ENCODE peak calls at places on chromosomes 3 and 15, in nine cellular contexts. One of them, this sample, is unnamed.

GRCh38 chr3:42504334-42505202 is 2.1 kb downstream of the VIPR1 start:
- DNase-seq in A549: no peak
- DNase-seq in SK-N-SH: no peak
- DNase-seq in sigmoid colon: peak
- DNase-seq in HepG2: no peak
- DNase-seq in upper lobe of left lung: peak
- DNase-seq in suprapubic skin: peak
- DNase-seq in K562: peak
- DNase-seq in GM12878: no peak
- DNase-seq in this sample: no peak

GRCh38 chr3:52558436-52558835 is 22.0 kb downstream of the UQCC5 start:
- DNase-seq in suprapubic skin: no peak
- DNase-seq in sigmoid colon: no peak
- DNase-seq in GM12878: no peak
- DNase-seq in HepG2: no peak
- DNase-seq in K562: no peak
- DNase-seq in A549: no peak
- DNase-seq in SK-N-SH: no peak
- DNase-seq in upper lobe of left lung: no peak
- DNase-seq in this sample: no peak

GRCh38 chr3:196281962-196282361 is 5.6 kb downstream of the PCYT1A start:
- DNase-seq in suprapubic skin: no peak
- DNase-seq in SK-N-SH: no peak
- DNase-seq in sigmoid colon: no peak
- DNase-seq in GM12878: no peak
- DNase-seq in upper lobe of left lung: no peak
- DNase-seq in HepG2: no peak
- DNase-seq in K562: no peak
- DNase-seq in A549: no peak
- DNase-seq in this sample: no peak

GRCh38 chr3:152376351-152377183 is 107.8 kb downstream of the MBNL1 start:
- DNase-seq in upper lobe of left lung: peak
- DNase-seq in A549: peak
- DNase-seq in GM12878: peak
- DNase-seq in sigmoid colon: no peak
- DNase-seq in suprapubic skin: no peak
- DNase-seq in SK-N-SH: no peak
- DNase-seq in HepG2: no peak
- DNase-seq in K562: peak
- DNase-seq in this sample: no peak

GRCh38 chr3:61715886-61716527 is 154.6 kb downstream of the PTPRG start:
- DNase-seq in suprapubic skin: no peak
- DNase-seq in A549: no peak
- DNase-seq in HepG2: no peak
- DNase-seq in SK-N-SH: no peak
- DNase-seq in K562: no peak
- DNase-seq in sigmoid colon: no peak
- DNase-seq in upper lobe of left lung: no peak
- DNase-seq in GM12878: no peak
- DNase-seq in this sample: no peak

GRCh38 chr3:171116802-171117395 is 90.4 kb upstream of the SLC2A2 start:
- DNase-seq in sigmoid colon: no peak
- DNase-seq in upper lobe of left lung: no peak
- DNase-seq in suprapubic skin: no peak
- DNase-seq in SK-N-SH: no peak
- DNase-seq in K562: no peak
- DNase-seq in HepG2: no peak
- DNase-seq in A549: no peak
- DNase-seq in GM12878: no peak
- DNase-seq in this sample: no peak

GRCh38 chr3:9098716-9099675 is 135.7 kb upstream of the RAD18 start:
- DNase-seq in SK-N-SH: peak
- DNase-seq in upper lobe of left lung: no peak
- DNase-seq in sigmoid colon: no peak
- DNase-seq in K562: no peak
- DNase-seq in A549: no peak
- DNase-seq in suprapubic skin: no peak
- DNase-seq in HepG2: no peak
- DNase-seq in GM12878: no peak
- DNase-seq in this sample: peak

GRCh38 chr3:197003461-197004385 is 25.9 kb downstream of the MELTF start:
- DNase-seq in suprapubic skin: no peak
- DNase-seq in GM12878: no peak
- DNase-seq in SK-N-SH: no peak
- DNase-seq in A549: no peak
- DNase-seq in HepG2: no peak
- DNase-seq in sigmoid colon: no peak
- DNase-seq in upper lobe of left lung: peak
- DNase-seq in K562: peak
- DNase-seq in this sample: peak

GRCh38 chr3:184540777-184541681 is 20.6 kb upstream of the EPHB3 start:
- DNase-seq in A549: peak
- DNase-seq in GM12878: no peak
- DNase-seq in SK-N-SH: no peak
- DNase-seq in suprapubic skin: peak
- DNase-seq in upper lobe of left lung: peak
- DNase-seq in sigmoid colon: peak
- DNase-seq in HepG2: peak
- DNase-seq in K562: peak
- DNase-seq in this sample: peak

GRCh38 chr15:36887214-36888017 is 212.9 kb downstream of the MEIS2 start:
- DNase-seq in HepG2: no peak
- DNase-seq in sigmoid colon: no peak
- DNase-seq in suprapubic skin: no peak
- DNase-seq in SK-N-SH: no peak
- DNase-seq in GM12878: no peak
- DNase-seq in upper lobe of left lung: no peak
- DNase-seq in A549: no peak
- DNase-seq in K562: peak
- DNase-seq in this sample: no peak

GRCh38 chr15:98651581-98652220 is 3.4 kb downstream of the IGF1R start:
- DNase-seq in GM12878: no peak
- DNase-seq in K562: no peak
- DNase-seq in HepG2: no peak
- DNase-seq in A549: peak
- DNase-seq in upper lobe of left lung: no peak
- DNase-seq in sigmoid colon: no peak
- DNase-seq in suprapubic skin: no peak
- DNase-seq in SK-N-SH: no peak
- DNase-seq in this sample: no peak

GRCh38 chr3:143736651-143737050 is 111.6 kb downstream of the SLC9A9 start:
- DNase-seq in A549: no peak
- DNase-seq in upper lobe of left lung: no peak
- DNase-seq in suprapubic skin: no peak
- DNase-seq in HepG2: no peak
- DNase-seq in SK-N-SH: no peak
- DNase-seq in GM12878: no peak
- DNase-seq in sigmoid colon: no peak
- DNase-seq in K562: no peak
- DNase-seq in this sample: no peak

GRCh38 chr3:134337071-134337482 is 37.2 kb downstream of the AMOTL2 start:
- DNase-seq in suprapubic skin: peak
- DNase-seq in sigmoid colon: no peak
- DNase-seq in HepG2: no peak
- DNase-seq in A549: no peak
- DNase-seq in SK-N-SH: no peak
- DNase-seq in GM12878: no peak
- DNase-seq in K562: no peak
- DNase-seq in upper lobe of left lung: peak
- DNase-seq in this sample: no peak

GRCh38 chr3:134338516-134339261 is 35.6 kb downstream of the AMOTL2 start:
- DNase-seq in upper lobe of left lung: no peak
- DNase-seq in sigmoid colon: no peak
- DNase-seq in K562: no peak
- DNase-seq in SK-N-SH: no peak
- DNase-seq in suprapubic skin: peak
- DNase-seq in GM12878: no peak
- DNase-seq in HepG2: no peak
- DNase-seq in A549: no peak
- DNase-seq in this sample: no peak

GRCh38 chr3:134338201-134338512 is 36.1 kb downstream of the AMOTL2 start:
- DNase-seq in suprapubic skin: no peak
- DNase-seq in K562: no peak
- DNase-seq in sigmoid colon: no peak
- DNase-seq in HepG2: no peak
- DNase-seq in GM12878: no peak
- DNase-seq in upper lobe of left lung: no peak
- DNase-seq in A549: no peak
- DNase-seq in SK-N-SH: no peak
- DNase-seq in this sample: no peak

GRCh38 chr3:134336587-134336986 is 37.7 kb downstream of the AMOTL2 start:
- DNase-seq in K562: no peak
- DNase-seq in upper lobe of left lung: peak
- DNase-seq in A549: no peak
- DNase-seq in suprapubic skin: peak
- DNase-seq in SK-N-SH: no peak
- DNase-seq in sigmoid colon: no peak
- DNase-seq in HepG2: no peak
- DNase-seq in GM12878: no peak
- DNase-seq in this sample: no peak

GRCh38 chr3:134337511-134338200 is 36.6 kb downstream of the AMOTL2 start:
- DNase-seq in A549: no peak
- DNase-seq in SK-N-SH: no peak
- DNase-seq in suprapubic skin: peak
- DNase-seq in HepG2: no peak
- DNase-seq in upper lobe of left lung: no peak
- DNase-seq in GM12878: no peak
- DNase-seq in K562: no peak
- DNase-seq in sigmoid colon: no peak
- DNase-seq in this sample: no peak
- TF ChIP-seq EP300 in A549: no peak
- TF ChIP-seq EP300 in SK-N-SH: no peak
- TF ChIP-seq EP300 in suprapubic skin: no peak
- TF ChIP-seq EP300 in HepG2: no peak
- TF ChIP-seq EP300 in upper lobe of left lung: no peak
- TF ChIP-seq EP300 in GM12878: no peak
- TF ChIP-seq EP300 in K562: no peak
- TF ChIP-seq EP300 in sigmoid colon: no peak
- TF ChIP-seq EP300 in this sample: no peak

DNA sequence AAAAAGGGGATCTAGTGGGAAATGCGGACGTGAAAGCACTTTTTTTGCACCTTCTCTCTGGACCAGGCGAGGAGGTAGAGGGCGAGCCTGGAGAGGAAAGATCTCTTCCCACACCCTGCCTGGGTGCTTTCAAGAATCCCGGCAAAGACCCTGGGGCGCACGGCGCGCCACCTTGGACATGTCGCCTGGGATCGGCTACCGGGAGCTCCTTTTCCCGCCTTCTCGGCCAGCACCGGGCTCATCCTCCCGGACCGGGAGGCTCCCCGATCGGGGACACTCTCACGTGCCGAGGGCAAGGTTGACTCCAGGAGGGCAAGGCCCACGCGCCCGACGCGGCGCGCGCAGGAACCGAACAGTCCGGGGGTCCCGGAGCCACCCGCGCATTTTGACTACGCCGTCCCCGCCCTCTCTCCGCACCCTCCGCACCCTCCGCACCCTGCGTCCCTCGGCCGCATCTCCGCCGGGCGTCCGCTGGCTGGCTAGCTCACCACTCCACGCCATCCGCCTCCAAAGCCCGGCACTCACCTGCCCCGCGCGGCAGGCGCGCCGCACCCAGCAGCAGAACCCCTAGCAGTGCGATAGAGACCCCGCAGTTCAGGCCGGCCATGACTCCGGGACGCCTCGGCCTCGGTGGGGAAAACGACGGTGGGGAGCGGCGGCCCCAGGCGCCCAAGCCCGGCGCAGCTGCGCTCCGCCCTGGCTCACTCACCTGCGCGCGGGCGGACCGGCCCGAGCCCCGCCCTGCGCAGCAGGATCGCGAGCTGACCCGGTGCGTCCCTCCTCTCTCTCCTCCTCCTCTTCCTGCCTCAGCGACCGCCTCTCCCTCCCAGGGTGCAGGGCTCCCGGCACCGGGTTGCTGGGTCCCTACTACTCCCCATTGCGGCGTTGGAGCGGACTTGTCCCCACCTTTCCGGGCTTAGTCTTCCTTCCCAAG is at the start of gene CDCP1:
- DNase-seq in SK-N-SH: peak
- DNase-seq in suprapubic skin: no peak
- DNase-seq in upper lobe of left lung: peak
- DNase-seq in GM12878: no peak
- DNase-seq in K562: peak
- DNase-seq in A549: no peak
- DNase-seq in HepG2: no peak
- DNase-seq in sigmoid colon: no peak
- DNase-seq in this sample: no peak
- TF ChIP-seq EP300 in SK-N-SH: no peak
- TF ChIP-seq EP300 in suprapubic skin: no peak
- TF ChIP-seq EP300 in upper lobe of left lung: no peak
- TF ChIP-seq EP300 in GM12878: no peak
- TF ChIP-seq EP300 in K562: no peak
- TF ChIP-seq EP300 in A549: no peak
- TF ChIP-seq EP300 in HepG2: no peak
- TF ChIP-seq EP300 in sigmoid colon: no peak
- TF ChIP-seq EP300 in this sample: no peak

DNA sequence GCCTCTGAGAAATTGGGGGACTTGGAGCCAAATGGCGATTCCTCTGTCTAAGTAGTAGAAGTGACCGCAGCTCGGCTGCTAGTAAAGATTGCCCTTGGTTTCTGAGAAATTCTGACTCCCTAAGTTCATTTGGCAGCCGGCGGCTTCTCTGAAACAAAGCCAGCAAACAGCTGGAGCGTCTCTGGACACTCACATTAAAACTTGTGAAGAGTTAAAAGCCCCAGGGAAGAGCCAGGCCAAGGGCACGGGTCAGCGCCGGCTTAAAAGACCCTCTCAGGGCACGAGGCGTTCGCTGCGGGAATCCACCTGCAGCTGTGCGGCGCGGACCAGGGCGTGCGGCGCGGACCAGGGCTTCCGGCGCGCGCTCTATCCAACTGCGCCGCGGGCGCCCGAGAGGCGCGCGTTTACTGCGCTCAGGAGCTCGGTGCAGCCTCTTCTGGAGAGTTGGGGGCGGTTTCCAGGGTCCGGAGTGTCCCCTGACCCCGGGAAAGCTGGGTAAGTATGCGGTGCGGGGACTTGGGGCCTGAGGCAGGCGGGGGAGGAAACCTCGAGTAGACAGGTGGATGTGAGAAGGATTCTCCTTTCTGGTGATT is at the start of gene COL6A5:
- DNase-seq in upper lobe of left lung: no peak
- DNase-seq in A549: no peak
- DNase-seq in GM12878: no peak
- DNase-seq in HepG2: no peak
- DNase-seq in sigmoid colon: no peak
- DNase-seq in SK-N-SH: peak
- DNase-seq in suprapubic skin: no peak
- DNase-seq in K562: peak
- DNase-seq in this sample: no peak
- TF ChIP-seq EP300 in upper lobe of left lung: no peak
- TF ChIP-seq EP300 in A549: no peak
- TF ChIP-seq EP300 in GM12878: no peak
- TF ChIP-seq EP300 in HepG2: no peak
- TF ChIP-seq EP300 in sigmoid colon: no peak
- TF ChIP-seq EP300 in SK-N-SH: no peak
- TF ChIP-seq EP300 in suprapubic skin: no peak
- TF ChIP-seq EP300 in K562: peak
- TF ChIP-seq EP300 in this sample: no peak

DNA sequence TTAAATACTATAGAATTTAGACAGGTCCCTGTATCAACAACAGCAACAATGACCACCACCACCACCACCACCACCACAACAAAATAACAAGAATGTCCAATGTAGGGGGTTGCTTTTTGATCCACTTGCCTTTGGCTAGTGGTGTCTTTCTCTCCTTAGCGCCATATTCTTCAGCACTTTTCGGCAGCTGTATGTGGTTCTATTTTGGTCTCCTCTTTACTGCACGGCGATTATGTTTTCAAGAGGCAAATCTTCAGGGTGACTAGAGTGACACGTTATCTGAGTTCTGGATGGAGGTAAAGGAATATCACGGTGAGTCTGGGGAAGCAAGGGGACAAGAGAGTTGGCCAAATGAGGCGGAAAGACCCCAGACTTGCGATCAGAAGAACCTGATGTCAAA is 56.1 kb downstream of the ST6GAL1 start:
- DNase-seq in upper lobe of left lung: no peak
- DNase-seq in K562: no peak
- DNase-seq in suprapubic skin: no peak
- DNase-seq in HepG2: no peak
- DNase-seq in sigmoid colon: no peak
- DNase-seq in GM12878: no peak
- DNase-seq in SK-N-SH: no peak
- DNase-seq in A549: no peak
- DNase-seq in this sample: no peak
- TF ChIP-seq EP300 in upper lobe of left lung: no peak
- TF ChIP-seq EP300 in K562: no peak
- TF ChIP-seq EP300 in suprapubic skin: no peak
- TF ChIP-seq EP300 in HepG2: no peak
- TF ChIP-seq EP300 in sigmoid colon: no peak
- TF ChIP-seq EP300 in GM12878: no peak
- TF ChIP-seq EP300 in SK-N-SH: no peak
- TF ChIP-seq EP300 in A549: no peak
- TF ChIP-seq EP300 in this sample: no peak